ENCODE peak calls at places on chromosomes 6 and 20, in seven cellular contexts. One of them, this sample, is unnamed.
A peak's percentile ranks its signal among the peaks of the same experiment; 100 is the strongest.

GRCh38 chr20:1802385-1803215 is 92.6 kb upstream of the SIRPA start:
- DNase-seq in GM06990: peak; percentile 74
- DNase-seq in effector memory CD4-positive, alpha-beta T cell: no peak
- DNase-seq in SJSA1: peak; percentile 74
- DNase-seq in colonic mucosa: peak; percentile 70
- DNase-seq in HFF-Myc: no peak
- DNase-seq in uterus: no peak
- DNase-seq in this sample: no peak

GRCh38 chr6:85576479-85576878 is 17.2 kb downstream of the SNX14 start:
- DNase-seq in GM06990: no peak
- DNase-seq in SJSA1: no peak
- DNase-seq in HFF-Myc: no peak
- DNase-seq in effector memory CD4-positive, alpha-beta T cell: no peak
- DNase-seq in colonic mucosa: no peak
- DNase-seq in uterus: no peak
- DNase-seq in this sample: no peak

GRCh38 chr6:106477158-106477557 is 116.6 kb downstream of the CRYBG1 start:
- DNase-seq in GM06990: no peak
- DNase-seq in SJSA1: no peak
- DNase-seq in uterus: no peak
- DNase-seq in colonic mucosa: no peak
- DNase-seq in effector memory CD4-positive, alpha-beta T cell: no peak
- DNase-seq in HFF-Myc: no peak
- DNase-seq in this sample: no peak

GRCh38 chr6:111812080-111813038 is 60.9 kb downstream of the FYN start:
- DNase-seq in colonic mucosa: no peak
- DNase-seq in HFF-Myc: no peak
- DNase-seq in uterus: no peak
- DNase-seq in effector memory CD4-positive, alpha-beta T cell: no peak
- DNase-seq in GM06990: no peak
- DNase-seq in SJSA1: no peak
- DNase-seq in this sample: no peak

GRCh38 chr20:17614812-17615644 is 45.2 kb downstream of the DSTN start:
- DNase-seq in SJSA1: peak; percentile 43
- DNase-seq in effector memory CD4-positive, alpha-beta T cell: no peak
- DNase-seq in colonic mucosa: peak; percentile 29
- DNase-seq in GM06990: no peak
- DNase-seq in HFF-Myc: no peak
- DNase-seq in uterus: no peak
- DNase-seq in this sample: no peak

GRCh38 chr6:125302840-125303511 is 1.2 kb upstream of the HDDC2 start:
- DNase-seq in GM06990: no peak
- DNase-seq in HFF-Myc: no peak
- DNase-seq in colonic mucosa: no peak
- DNase-seq in uterus: no peak
- DNase-seq in SJSA1: no peak
- DNase-seq in effector memory CD4-positive, alpha-beta T cell: no peak
- DNase-seq in this sample: no peak

GRCh38 chr6:97394160-97394748 is 111.2 kb upstream of the MMS22L start:
- DNase-seq in GM06990: no peak
- DNase-seq in SJSA1: peak; percentile 46
- DNase-seq in HFF-Myc: peak; percentile 32
- DNase-seq in uterus: peak; percentile 15
- DNase-seq in effector memory CD4-positive, alpha-beta T cell: peak; percentile 36
- DNase-seq in colonic mucosa: peak; percentile 65
- DNase-seq in this sample: no peak

GRCh38 chr20:18057994-18058349 is 256 bp upstream of the OVOL2 start:
- DNase-seq in effector memory CD4-positive, alpha-beta T cell: no peak
- DNase-seq in GM06990: no peak
- DNase-seq in SJSA1: no peak
- DNase-seq in colonic mucosa: no peak
- DNase-seq in HFF-Myc: no peak
- DNase-seq in uterus: no peak
- DNase-seq in this sample: no peak

GRCh38 chr20:62117362-62117646 is 5.0 kb upstream of the LSM14B start:
- DNase-seq in effector memory CD4-positive, alpha-beta T cell: no peak
- DNase-seq in SJSA1: no peak
- DNase-seq in HFF-Myc: no peak
- DNase-seq in colonic mucosa: no peak
- DNase-seq in GM06990: no peak
- DNase-seq in uterus: no peak
- DNase-seq in this sample: no peak

GRCh38 chr6:120056085-120056484 is 706.5 kb upstream of the MAN1A1 start:
- DNase-seq in effector memory CD4-positive, alpha-beta T cell: no peak
- DNase-seq in GM06990: peak; percentile 2
- DNase-seq in HFF-Myc: no peak
- DNase-seq in SJSA1: no peak
- DNase-seq in colonic mucosa: no peak
- DNase-seq in uterus: no peak
- DNase-seq in this sample: no peak

GRCh38 chr6:160767019-160767646 is 65.1 kb downstream of the PLG start:
- DNase-seq in effector memory CD4-positive, alpha-beta T cell: no peak
- DNase-seq in uterus: peak; percentile 78
- DNase-seq in HFF-Myc: no peak
- DNase-seq in GM06990: peak; percentile 83
- DNase-seq in SJSA1: no peak
- DNase-seq in colonic mucosa: peak; percentile 55
- DNase-seq in this sample: peak; percentile 92

GRCh38 chr6:160102956-160103824 is 18.4 kb upstream of the SLC22A1 start:
- DNase-seq in HFF-Myc: no peak
- DNase-seq in SJSA1: no peak
- DNase-seq in GM06990: no peak
- DNase-seq in uterus: no peak
- DNase-seq in colonic mucosa: peak; percentile 51
- DNase-seq in effector memory CD4-positive, alpha-beta T cell: no peak
- DNase-seq in this sample: no peak

GRCh38 chr6:169224185-169224695 is 29.4 kb downstream of the THBS2 start:
- DNase-seq in uterus: peak; percentile 79
- DNase-seq in SJSA1: peak; percentile 23
- DNase-seq in effector memory CD4-positive, alpha-beta T cell: no peak
- DNase-seq in colonic mucosa: peak; percentile 10
- DNase-seq in HFF-Myc: no peak
- DNase-seq in GM06990: no peak
- DNase-seq in this sample: peak; percentile 55

GRCh38 chr20:40753472-40753871 is 64.4 kb upstream of the MAFB start:
- DNase-seq in SJSA1: no peak
- DNase-seq in colonic mucosa: no peak
- DNase-seq in uterus: no peak
- DNase-seq in HFF-Myc: no peak
- DNase-seq in GM06990: no peak
- DNase-seq in effector memory CD4-positive, alpha-beta T cell: no peak
- DNase-seq in this sample: no peak

GRCh38 chr6:143271024-143271423 is 179.5 kb downstream of the ADAT2 start:
- DNase-seq in uterus: no peak
- DNase-seq in effector memory CD4-positive, alpha-beta T cell: no peak
- DNase-seq in GM06990: no peak
- DNase-seq in HFF-Myc: peak; percentile 46
- DNase-seq in SJSA1: no peak
- DNase-seq in colonic mucosa: peak; percentile 21
- DNase-seq in this sample: no peak

GRCh38 chr6:70108230-70108629 is 194.7 kb downstream of the COL9A1 start:
- DNase-seq in colonic mucosa: no peak
- DNase-seq in effector memory CD4-positive, alpha-beta T cell: no peak
- DNase-seq in uterus: no peak
- DNase-seq in SJSA1: no peak
- DNase-seq in GM06990: no peak
- DNase-seq in HFF-Myc: no peak
- DNase-seq in this sample: no peak

GRCh38 chr6:157268835-157269234 is 54.5 kb downstream of the TMEM242 start:
- DNase-seq in HFF-Myc: no peak
- DNase-seq in effector memory CD4-positive, alpha-beta T cell: no peak
- DNase-seq in GM06990: no peak
- DNase-seq in colonic mucosa: no peak
- DNase-seq in uterus: no peak
- DNase-seq in SJSA1: no peak
- DNase-seq in this sample: no peak

GRCh38 chr6:62530985-62531384 is 245.0 kb upstream of the KHDRBS2 start:
- DNase-seq in colonic mucosa: no peak
- DNase-seq in effector memory CD4-positive, alpha-beta T cell: no peak
- DNase-seq in uterus: no peak
- DNase-seq in HFF-Myc: no peak
- DNase-seq in GM06990: no peak
- DNase-seq in SJSA1: no peak
- DNase-seq in this sample: no peak

GRCh38 chr6:31581511-31582229 is 554 bp downstream of the LTB start:
- DNase-seq in HFF-Myc: no peak
- DNase-seq in SJSA1: no peak
- DNase-seq in effector memory CD4-positive, alpha-beta T cell: no peak
- DNase-seq in GM06990: no peak
- DNase-seq in uterus: no peak
- DNase-seq in colonic mucosa: no peak
- DNase-seq in this sample: no peak

GRCh38 chr20:39910536-39910935 is 778.5 kb downstream of the MAFB start:
- DNase-seq in uterus: no peak
- DNase-seq in GM06990: no peak
- DNase-seq in HFF-Myc: no peak
- DNase-seq in effector memory CD4-positive, alpha-beta T cell: no peak
- DNase-seq in colonic mucosa: no peak
- DNase-seq in SJSA1: no peak
- DNase-seq in this sample: no peak

GRCh38 chr6:17413313-17413750 is 19.9 kb downstream of the CAP2 start:
- DNase-seq in SJSA1: no peak
- DNase-seq in uterus: no peak
- DNase-seq in HFF-Myc: no peak
- DNase-seq in GM06990: no peak
- DNase-seq in effector memory CD4-positive, alpha-beta T cell: no peak
- DNase-seq in colonic mucosa: no peak
- DNase-seq in this sample: no peak

GRCh38 chr20:25356294-25356933 is 34.2 kb downstream of the ABHD12 start:
- DNase-seq in GM06990: no peak
- DNase-seq in uterus: no peak
- DNase-seq in colonic mucosa: no peak
- DNase-seq in effector memory CD4-positive, alpha-beta T cell: no peak
- DNase-seq in HFF-Myc: no peak
- DNase-seq in SJSA1: no peak
- DNase-seq in this sample: no peak

GRCh38 chr6:167719920-167720319 is 106.8 kb upstream of the AFDN start:
- DNase-seq in colonic mucosa: no peak
- DNase-seq in HFF-Myc: no peak
- DNase-seq in effector memory CD4-positive, alpha-beta T cell: no peak
- DNase-seq in GM06990: no peak
- DNase-seq in SJSA1: no peak
- DNase-seq in uterus: no peak
- DNase-seq in this sample: no peak

GRCh38 chr6:103983000-103983399 is 876.7 kb downstream of the HACE1 start:
- DNase-seq in colonic mucosa: no peak
- DNase-seq in HFF-Myc: no peak
- DNase-seq in GM06990: no peak
- DNase-seq in SJSA1: no peak
- DNase-seq in uterus: no peak
- DNase-seq in effector memory CD4-positive, alpha-beta T cell: no peak
- DNase-seq in this sample: no peak

GRCh38 chr20:63456429-63457284 is 15.8 kb downstream of the KCNQ2 start:
- DNase-seq in GM06990: no peak
- DNase-seq in HFF-Myc: no peak
- DNase-seq in SJSA1: no peak
- DNase-seq in uterus: no peak
- DNase-seq in effector memory CD4-positive, alpha-beta T cell: no peak
- DNase-seq in colonic mucosa: no peak
- DNase-seq in this sample: no peak

GRCh38 chr6:108566406-108566805 is 5.7 kb downstream of the FOXO3 start:
- DNase-seq in colonic mucosa: no peak
- DNase-seq in uterus: no peak
- DNase-seq in HFF-Myc: no peak
- DNase-seq in SJSA1: no peak
- DNase-seq in effector memory CD4-positive, alpha-beta T cell: no peak
- DNase-seq in GM06990: no peak
- DNase-seq in this sample: no peak

GRCh38 chr6:108564178-108564577 is 3.5 kb downstream of the FOXO3 start:
- DNase-seq in HFF-Myc: no peak
- DNase-seq in SJSA1: peak; percentile 52
- DNase-seq in colonic mucosa: no peak
- DNase-seq in effector memory CD4-positive, alpha-beta T cell: no peak
- DNase-seq in GM06990: peak; percentile 59
- DNase-seq in uterus: no peak
- DNase-seq in this sample: no peak

GRCh38 chr6:108565091-108565766 is 4.5 kb downstream of the FOXO3 start:
- DNase-seq in SJSA1: no peak
- DNase-seq in uterus: no peak
- DNase-seq in HFF-Myc: no peak
- DNase-seq in effector memory CD4-positive, alpha-beta T cell: no peak
- DNase-seq in colonic mucosa: no peak
- DNase-seq in GM06990: peak; percentile 85
- DNase-seq in this sample: no peak

GRCh38 chr6:108568101-108568500 is 7.4 kb downstream of the FOXO3 start:
- DNase-seq in colonic mucosa: no peak
- DNase-seq in SJSA1: no peak
- DNase-seq in effector memory CD4-positive, alpha-beta T cell: no peak
- DNase-seq in uterus: no peak
- DNase-seq in GM06990: no peak
- DNase-seq in HFF-Myc: no peak
- DNase-seq in this sample: no peak

DNA sequence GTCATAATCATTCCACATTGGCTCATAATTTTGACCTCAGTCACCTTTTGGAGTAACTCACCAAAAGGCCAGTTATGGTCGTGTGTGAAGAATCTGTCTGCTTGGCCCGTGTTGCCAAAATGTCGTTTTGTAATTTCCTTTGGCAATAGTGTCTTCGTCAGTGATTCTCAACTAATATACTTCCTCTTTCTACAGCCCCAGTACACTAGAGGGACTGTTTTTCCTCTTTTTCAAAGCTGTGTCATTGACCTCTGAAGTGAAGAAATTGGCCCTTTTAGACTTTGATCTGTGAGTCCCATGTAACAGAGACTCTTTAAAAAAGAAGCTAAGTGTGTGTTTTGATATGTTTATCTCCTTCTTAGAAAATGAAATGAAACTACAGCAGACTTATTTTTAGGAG is 5.2 kb downstream of the FOXO3 start:
- DNase-seq in GM06990: peak; percentile 47
- DNase-seq in effector memory CD4-positive, alpha-beta T cell: no peak
- DNase-seq in colonic mucosa: peak; percentile 44
- DNase-seq in SJSA1: no peak
- DNase-seq in HFF-Myc: no peak
- DNase-seq in uterus: peak; percentile 87
- DNase-seq in this sample: no peak
- H3K4me3 ChIP-seq in GM06990: peak overlapping the region; percentile 42
- H3K4me3 ChIP-seq in effector memory CD4-positive, alpha-beta T cell: no peak overlapping the region
- H3K4me3 ChIP-seq in colonic mucosa: no peak overlapping the region
- H3K4me3 ChIP-seq in SJSA1: no peak overlapping the region
- H3K4me3 ChIP-seq in HFF-Myc: no peak overlapping the region
- H3K4me3 ChIP-seq in uterus: no peak overlapping the region
- H3K4me3 ChIP-seq in this sample: peak overlapping the region; percentile 6

GRCh38 chr20:51696304-51697118 is 71.7 kb downstream of the ATP9A start:
- DNase-seq in effector memory CD4-positive, alpha-beta T cell: no peak
- DNase-seq in HFF-Myc: no peak
- DNase-seq in uterus: peak; percentile 51
- DNase-seq in SJSA1: no peak
- DNase-seq in GM06990: no peak
- DNase-seq in colonic mucosa: no peak
- DNase-seq in this sample: no peak
- H3K4me3 ChIP-seq in effector memory CD4-positive, alpha-beta T cell: no peak overlapping the region
- H3K4me3 ChIP-seq in HFF-Myc: peak overlapping the region; percentile 14
- H3K4me3 ChIP-seq in uterus: no peak overlapping the region
- H3K4me3 ChIP-seq in SJSA1: peak overlapping the region; percentile 0
- H3K4me3 ChIP-seq in GM06990: no peak overlapping the region
- H3K4me3 ChIP-seq in colonic mucosa: no peak overlapping the region
- H3K4me3 ChIP-seq in this sample: no peak overlapping the region

GRCh38 chr6:3623451-3624267 is 127.9 kb downstream of the PXDC1 start:
- DNase-seq in effector memory CD4-positive, alpha-beta T cell: no peak
- DNase-seq in GM06990: no peak
- DNase-seq in HFF-Myc: no peak
- DNase-seq in colonic mucosa: no peak
- DNase-seq in SJSA1: no peak
- DNase-seq in uterus: no peak
- DNase-seq in this sample: peak; percentile 88
- H3K4me3 ChIP-seq in effector memory CD4-positive, alpha-beta T cell: no peak overlapping the region
- H3K4me3 ChIP-seq in GM06990: no peak overlapping the region
- H3K4me3 ChIP-seq in HFF-Myc: no peak overlapping the region
- H3K4me3 ChIP-seq in colonic mucosa: no peak overlapping the region
- H3K4me3 ChIP-seq in SJSA1: no peak overlapping the region
- H3K4me3 ChIP-seq in uterus: no peak overlapping the region
- H3K4me3 ChIP-seq in this sample: no peak overlapping the region

GRCh38 chr20:9516658-9516987 is 2.2 kb downstream of the LAMP5 start:
- DNase-seq in GM06990: no peak
- DNase-seq in HFF-Myc: no peak
- DNase-seq in uterus: no peak
- DNase-seq in colonic mucosa: no peak
- DNase-seq in effector memory CD4-positive, alpha-beta T cell: no peak
- DNase-seq in SJSA1: no peak
- DNase-seq in this sample: peak; percentile 37
- H3K4me3 ChIP-seq in GM06990: peak overlapping the region; percentile 58
- H3K4me3 ChIP-seq in HFF-Myc: peak overlapping the region; percentile 1
- H3K4me3 ChIP-seq in uterus: no peak overlapping the region
- H3K4me3 ChIP-seq in colonic mucosa: no peak overlapping the region
- H3K4me3 ChIP-seq in effector memory CD4-positive, alpha-beta T cell: no peak overlapping the region
- H3K4me3 ChIP-seq in SJSA1: no peak overlapping the region
- H3K4me3 ChIP-seq in this sample: no peak overlapping the region

This sample was measured in esophagus muscularis mucosa.